ENCODE peak calls at places on chromosome 7, in nine cellular contexts. One of them, this sample, is unnamed.

GRCh38 chr7:79504607-79505389 is 51.3 kb upstream of the MAGI2 start:
- DNase-seq in activated CD4-positive, alpha-beta T cell treated with anti-CD3 and anti-CD28 coated beads, Interleukin-2, amount 50 U/mL, for 24 hours: no peak
- DNase-seq in right cardiac atrium: no peak
- DNase-seq in T-helper 1 cell: no peak
- DNase-seq in A549: peak
- DNase-seq in spleen: no peak
- DNase-seq in fibroblast of lung: peak
- DNase-seq in activated gamma-delta T cell treated with anti-CD3 and anti-CD28 coated beads, Interleukin-2, amount 50 U/mL, for 16 hours: no peak
- DNase-seq in amniotic stem cell: no peak
- DNase-seq in this sample: no peak

GRCh38 chr7:141362580-141363435 is 188.4 kb upstream of the AGK start:
- DNase-seq in activated CD4-positive, alpha-beta T cell treated with anti-CD3 and anti-CD28 coated beads, Interleukin-2, amount 50 U/mL, for 24 hours: no peak
- DNase-seq in right cardiac atrium: no peak
- DNase-seq in T-helper 1 cell: no peak
- DNase-seq in A549: peak
- DNase-seq in spleen: no peak
- DNase-seq in fibroblast of lung: peak
- DNase-seq in activated gamma-delta T cell treated with anti-CD3 and anti-CD28 coated beads, Interleukin-2, amount 50 U/mL, for 16 hours: no peak
- DNase-seq in amniotic stem cell: no peak
- DNase-seq in this sample: no peak

GRCh38 chr7:55121249-55121648 is 102.4 kb downstream of the EGFR start:
- DNase-seq in activated CD4-positive, alpha-beta T cell treated with anti-CD3 and anti-CD28 coated beads, Interleukin-2, amount 50 U/mL, for 24 hours: no peak
- DNase-seq in right cardiac atrium: no peak
- DNase-seq in T-helper 1 cell: no peak
- DNase-seq in A549: no peak
- DNase-seq in spleen: no peak
- DNase-seq in fibroblast of lung: no peak
- DNase-seq in activated gamma-delta T cell treated with anti-CD3 and anti-CD28 coated beads, Interleukin-2, amount 50 U/mL, for 16 hours: no peak
- DNase-seq in amniotic stem cell: no peak
- DNase-seq in this sample: no peak

GRCh38 chr7:48708635-48709034 is 215.7 kb upstream of the CDC14C start:
- DNase-seq in activated CD4-positive, alpha-beta T cell treated with anti-CD3 and anti-CD28 coated beads, Interleukin-2, amount 50 U/mL, for 24 hours: no peak
- DNase-seq in right cardiac atrium: no peak
- DNase-seq in T-helper 1 cell: no peak
- DNase-seq in A549: no peak
- DNase-seq in spleen: no peak
- DNase-seq in fibroblast of lung: no peak
- DNase-seq in activated gamma-delta T cell treated with anti-CD3 and anti-CD28 coated beads, Interleukin-2, amount 50 U/mL, for 16 hours: no peak
- DNase-seq in amniotic stem cell: no peak
- DNase-seq in this sample: no peak

GRCh38 chr7:136956232-136956631 is 87.8 kb downstream of the CHRM2 start:
- DNase-seq in activated CD4-positive, alpha-beta T cell treated with anti-CD3 and anti-CD28 coated beads, Interleukin-2, amount 50 U/mL, for 24 hours: no peak
- DNase-seq in right cardiac atrium: no peak
- DNase-seq in T-helper 1 cell: no peak
- DNase-seq in A549: no peak
- DNase-seq in spleen: no peak
- DNase-seq in fibroblast of lung: peak
- DNase-seq in activated gamma-delta T cell treated with anti-CD3 and anti-CD28 coated beads, Interleukin-2, amount 50 U/mL, for 16 hours: no peak
- DNase-seq in amniotic stem cell: no peak
- DNase-seq in this sample: no peak

GRCh38 chr7:20381406-20382034 is 50.8 kb downstream of the ITGB8 start:
- DNase-seq in activated CD4-positive, alpha-beta T cell treated with anti-CD3 and anti-CD28 coated beads, Interleukin-2, amount 50 U/mL, for 24 hours: no peak
- DNase-seq in right cardiac atrium: no peak
- DNase-seq in T-helper 1 cell: no peak
- DNase-seq in A549: no peak
- DNase-seq in spleen: no peak
- DNase-seq in fibroblast of lung: no peak
- DNase-seq in activated gamma-delta T cell treated with anti-CD3 and anti-CD28 coated beads, Interleukin-2, amount 50 U/mL, for 16 hours: no peak
- DNase-seq in amniotic stem cell: no peak
- DNase-seq in this sample: no peak

GRCh38 chr7:28128608-28129007 is 52.0 kb downstream of the JAZF1 start:
- DNase-seq in activated CD4-positive, alpha-beta T cell treated with anti-CD3 and anti-CD28 coated beads, Interleukin-2, amount 50 U/mL, for 24 hours: no peak
- DNase-seq in right cardiac atrium: no peak
- DNase-seq in T-helper 1 cell: peak
- DNase-seq in A549: no peak
- DNase-seq in spleen: no peak
- DNase-seq in fibroblast of lung: peak
- DNase-seq in activated gamma-delta T cell treated with anti-CD3 and anti-CD28 coated beads, Interleukin-2, amount 50 U/mL, for 16 hours: no peak
- DNase-seq in amniotic stem cell: no peak
- DNase-seq in this sample: no peak

GRCh38 chr7:110347091-110347490 is 743.8 kb upstream of the LRRN3 start:
- DNase-seq in activated CD4-positive, alpha-beta T cell treated with anti-CD3 and anti-CD28 coated beads, Interleukin-2, amount 50 U/mL, for 24 hours: no peak
- DNase-seq in right cardiac atrium: no peak
- DNase-seq in T-helper 1 cell: no peak
- DNase-seq in A549: no peak
- DNase-seq in spleen: no peak
- DNase-seq in fibroblast of lung: peak
- DNase-seq in activated gamma-delta T cell treated with anti-CD3 and anti-CD28 coated beads, Interleukin-2, amount 50 U/mL, for 16 hours: no peak
- DNase-seq in amniotic stem cell: no peak
- DNase-seq in this sample: no peak

GRCh38 chr7:56605146-56605545 is 488.9 kb upstream of the NUPR2 start:
- DNase-seq in activated CD4-positive, alpha-beta T cell treated with anti-CD3 and anti-CD28 coated beads, Interleukin-2, amount 50 U/mL, for 24 hours: no peak
- DNase-seq in right cardiac atrium: no peak
- DNase-seq in T-helper 1 cell: no peak
- DNase-seq in A549: no peak
- DNase-seq in spleen: no peak
- DNase-seq in fibroblast of lung: no peak
- DNase-seq in activated gamma-delta T cell treated with anti-CD3 and anti-CD28 coated beads, Interleukin-2, amount 50 U/mL, for 16 hours: no peak
- DNase-seq in amniotic stem cell: no peak
- DNase-seq in this sample: no peak

GRCh38 chr7:122544463-122544862 is 154.5 kb downstream of the RNF133 start:
- DNase-seq in activated CD4-positive, alpha-beta T cell treated with anti-CD3 and anti-CD28 coated beads, Interleukin-2, amount 50 U/mL, for 24 hours: no peak
- DNase-seq in right cardiac atrium: no peak
- DNase-seq in T-helper 1 cell: no peak
- DNase-seq in A549: no peak
- DNase-seq in spleen: no peak
- DNase-seq in fibroblast of lung: no peak
- DNase-seq in activated gamma-delta T cell treated with anti-CD3 and anti-CD28 coated beads, Interleukin-2, amount 50 U/mL, for 16 hours: no peak
- DNase-seq in amniotic stem cell: no peak
- DNase-seq in this sample: no peak

GRCh38 chr7:23680417-23681405 is 712 bp downstream of the FAM221A start:
- DNase-seq in activated CD4-positive, alpha-beta T cell treated with anti-CD3 and anti-CD28 coated beads, Interleukin-2, amount 50 U/mL, for 24 hours: no peak
- DNase-seq in right cardiac atrium: peak
- DNase-seq in T-helper 1 cell: peak
- DNase-seq in A549: no peak
- DNase-seq in spleen: peak
- DNase-seq in fibroblast of lung: peak
- DNase-seq in activated gamma-delta T cell treated with anti-CD3 and anti-CD28 coated beads, Interleukin-2, amount 50 U/mL, for 16 hours: peak
- DNase-seq in amniotic stem cell: no peak
- DNase-seq in this sample: peak

GRCh38 chr7:112067205-112067604 is 139.0 kb downstream of the DOCK4 start:
- DNase-seq in activated CD4-positive, alpha-beta T cell treated with anti-CD3 and anti-CD28 coated beads, Interleukin-2, amount 50 U/mL, for 24 hours: no peak
- DNase-seq in right cardiac atrium: no peak
- DNase-seq in T-helper 1 cell: no peak
- DNase-seq in A549: no peak
- DNase-seq in spleen: no peak
- DNase-seq in fibroblast of lung: no peak
- DNase-seq in activated gamma-delta T cell treated with anti-CD3 and anti-CD28 coated beads, Interleukin-2, amount 50 U/mL, for 16 hours: no peak
- DNase-seq in amniotic stem cell: no peak
- DNase-seq in this sample: no peak

GRCh38 chr7:151961536-151961935 is 5.3 kb downstream of the GALNTL5 start:
- DNase-seq in activated CD4-positive, alpha-beta T cell treated with anti-CD3 and anti-CD28 coated beads, Interleukin-2, amount 50 U/mL, for 24 hours: no peak
- DNase-seq in right cardiac atrium: no peak
- DNase-seq in T-helper 1 cell: no peak
- DNase-seq in A549: no peak
- DNase-seq in spleen: no peak
- DNase-seq in fibroblast of lung: no peak
- DNase-seq in activated gamma-delta T cell treated with anti-CD3 and anti-CD28 coated beads, Interleukin-2, amount 50 U/mL, for 16 hours: no peak
- DNase-seq in amniotic stem cell: no peak
- DNase-seq in this sample: no peak

GRCh38 chr7:148807451-148807850 is 76.6 kb downstream of the EZH2 start:
- DNase-seq in activated CD4-positive, alpha-beta T cell treated with anti-CD3 and anti-CD28 coated beads, Interleukin-2, amount 50 U/mL, for 24 hours: no peak
- DNase-seq in right cardiac atrium: no peak
- DNase-seq in T-helper 1 cell: no peak
- DNase-seq in A549: no peak
- DNase-seq in spleen: no peak
- DNase-seq in fibroblast of lung: no peak
- DNase-seq in activated gamma-delta T cell treated with anti-CD3 and anti-CD28 coated beads, Interleukin-2, amount 50 U/mL, for 16 hours: no peak
- DNase-seq in amniotic stem cell: no peak
- DNase-seq in this sample: no peak

GRCh38 chr7:29306276-29307036 is 111.9 kb downstream of the CHN2 start:
- DNase-seq in activated CD4-positive, alpha-beta T cell treated with anti-CD3 and anti-CD28 coated beads, Interleukin-2, amount 50 U/mL, for 24 hours: no peak
- DNase-seq in right cardiac atrium: no peak
- DNase-seq in T-helper 1 cell: no peak
- DNase-seq in A549: no peak
- DNase-seq in spleen: no peak
- DNase-seq in fibroblast of lung: no peak
- DNase-seq in activated gamma-delta T cell treated with anti-CD3 and anti-CD28 coated beads, Interleukin-2, amount 50 U/mL, for 16 hours: no peak
- DNase-seq in amniotic stem cell: no peak
- DNase-seq in this sample: no peak

GRCh38 chr7:101880536-101881443 is 63.4 kb downstream of the CUX1 start:
- DNase-seq in activated CD4-positive, alpha-beta T cell treated with anti-CD3 and anti-CD28 coated beads, Interleukin-2, amount 50 U/mL, for 24 hours: no peak
- DNase-seq in right cardiac atrium: no peak
- DNase-seq in T-helper 1 cell: no peak
- DNase-seq in A549: no peak
- DNase-seq in spleen: no peak
- DNase-seq in fibroblast of lung: peak
- DNase-seq in activated gamma-delta T cell treated with anti-CD3 and anti-CD28 coated beads, Interleukin-2, amount 50 U/mL, for 16 hours: no peak
- DNase-seq in amniotic stem cell: peak
- DNase-seq in this sample: no peak

GRCh38 chr7:81925530-81925929 is 155.7 kb upstream of the HGF start:
- DNase-seq in activated CD4-positive, alpha-beta T cell treated with anti-CD3 and anti-CD28 coated beads, Interleukin-2, amount 50 U/mL, for 24 hours: no peak
- DNase-seq in right cardiac atrium: no peak
- DNase-seq in T-helper 1 cell: no peak
- DNase-seq in A549: no peak
- DNase-seq in spleen: no peak
- DNase-seq in fibroblast of lung: no peak
- DNase-seq in activated gamma-delta T cell treated with anti-CD3 and anti-CD28 coated beads, Interleukin-2, amount 50 U/mL, for 16 hours: no peak
- DNase-seq in amniotic stem cell: no peak
- DNase-seq in this sample: no peak

GRCh38 chr7:521221-522070 is 1.8 kb upstream of the PDGFA start:
- DNase-seq in activated CD4-positive, alpha-beta T cell treated with anti-CD3 and anti-CD28 coated beads, Interleukin-2, amount 50 U/mL, for 24 hours: no peak
- DNase-seq in right cardiac atrium: peak
- DNase-seq in T-helper 1 cell: no peak
- DNase-seq in A549: peak
- DNase-seq in spleen: no peak
- DNase-seq in fibroblast of lung: peak
- DNase-seq in activated gamma-delta T cell treated with anti-CD3 and anti-CD28 coated beads, Interleukin-2, amount 50 U/mL, for 16 hours: no peak
- DNase-seq in amniotic stem cell: no peak
- DNase-seq in this sample: no peak

GRCh38 chr7:6510476-6511133 is 40.7 kb downstream of the GRID2IP start:
- DNase-seq in activated CD4-positive, alpha-beta T cell treated with anti-CD3 and anti-CD28 coated beads, Interleukin-2, amount 50 U/mL, for 24 hours: no peak
- DNase-seq in right cardiac atrium: no peak
- DNase-seq in T-helper 1 cell: no peak
- DNase-seq in A549: no peak
- DNase-seq in spleen: no peak
- DNase-seq in fibroblast of lung: no peak
- DNase-seq in activated gamma-delta T cell treated with anti-CD3 and anti-CD28 coated beads, Interleukin-2, amount 50 U/mL, for 16 hours: no peak
- DNase-seq in amniotic stem cell: no peak
- DNase-seq in this sample: no peak

GRCh38 chr7:107659666-107660065 is 962 bp upstream of the SLC26A4 start:
- DNase-seq in activated CD4-positive, alpha-beta T cell treated with anti-CD3 and anti-CD28 coated beads, Interleukin-2, amount 50 U/mL, for 24 hours: no peak
- DNase-seq in right cardiac atrium: no peak
- DNase-seq in T-helper 1 cell: peak
- DNase-seq in A549: peak
- DNase-seq in spleen: no peak
- DNase-seq in fibroblast of lung: peak
- DNase-seq in activated gamma-delta T cell treated with anti-CD3 and anti-CD28 coated beads, Interleukin-2, amount 50 U/mL, for 16 hours: no peak
- DNase-seq in amniotic stem cell: no peak
- DNase-seq in this sample: no peak

GRCh38 chr7:513521-514166 is 6.0 kb downstream of the PDGFA start:
- DNase-seq in activated CD4-positive, alpha-beta T cell treated with anti-CD3 and anti-CD28 coated beads, Interleukin-2, amount 50 U/mL, for 24 hours: no peak
- DNase-seq in right cardiac atrium: no peak
- DNase-seq in T-helper 1 cell: no peak
- DNase-seq in A549: no peak
- DNase-seq in spleen: no peak
- DNase-seq in fibroblast of lung: peak
- DNase-seq in activated gamma-delta T cell treated with anti-CD3 and anti-CD28 coated beads, Interleukin-2, amount 50 U/mL, for 16 hours: no peak
- DNase-seq in amniotic stem cell: no peak
- DNase-seq in this sample: no peak